ENCODE peak calls at places on chromosomes 16 and 17, in five cellular contexts. R is ascending aorta; Y is CD8-positive, alpha-beta memory T cell; I is sigmoid colon; H is naive thymus-derived CD4-positive, alpha-beta T cell. S is an unnamed sample.

GRCh38 chr16:67068212-67068753 is 39.3 kb downstream of the CBFB start:
- DNase-seq in R (no peak), Y (no peak), I (no peak), H (no peak), S (no peak)

GRCh38 chr17:80319999-80320344 is 59.3 kb downstream of the RNF213 start:
- DNase-seq in R (no peak), Y (no peak), I (no peak), H (no peak), S (no peak)

GRCh38 chr17:3977387-3977786 is 13.2 kb upstream of the ATP2A3 start:
- DNase-seq in R (no peak), Y (no peak), I (no peak), H (no peak), S (no peak)

GRCh38 chr17:21843951-21844590 is 151.7 kb downstream of the KCNJ18 start:
- DNase-seq in R (no peak), Y (no peak), I (no peak), H (no peak), S (no peak)

GRCh38 chr17:79101111-79101673 is 26.6 kb downstream of the ENGASE start:
- DNase-seq in R (no peak), Y (no peak), I (no peak), H (no peak), S (no peak)

GRCh38 chr17:31902693-31903092 is 1.2 kb upstream of the UTP6 start:
- DNase-seq in R (no peak), Y (no peak), I (no peak), H (no peak), S (no peak)

GRCh38 chr17:15157051-15157450 is 108.1 kb downstream of the PMP22 start:
- DNase-seq in R (no peak), Y (no peak), I (no peak), H (no peak), S (no peak)

GRCh38 chr17:4215882-4216411 is 47.8 kb downstream of the ANKFY1 start:
- DNase-seq in R (no peak), Y (no peak), I (no peak), H (no peak), S (no peak)

GRCh38 chr17:21677126-21677910 is 15.0 kb upstream of the KCNJ18 start:
- DNase-seq in R (no peak), Y (no peak), I (peak; percentile 53), H (no peak), S (no peak)

GRCh38 chr16:70399951-70400350 is 38.9 kb downstream of the ST3GAL2 start:
- DNase-seq in R (no peak), Y (no peak), I (no peak), H (no peak), S (no peak)

GRCh38 chr16:19284207-19284606 is 1.3 kb upstream of the CLEC19A start:
- DNase-seq in R (peak; percentile 17), Y (no peak), I (no peak), H (no peak), S (no peak)

GRCh38 chr16:4496305-4496704 is 20.1 kb downstream of the HMOX2 start:
- DNase-seq in R (no peak), Y (no peak), I (no peak), H (no peak), S (no peak)
- H3K27ac ChIP-seq in R (no peak overlapping the region), Y (no peak overlapping the region), I (no peak overlapping the region), H (no peak overlapping the region), S (peak overlapping the region; percentile 92)

GRCh38 chr17:37643118-37643766 is at the start of gene DDX52:
- DNase-seq in R (peak; percentile 79), Y (peak; percentile 82), I (peak; percentile 96), H (peak; percentile 88), S (peak; percentile 79)
- H3K27ac ChIP-seq in R (peak within 1 kb of the TSS; percentile 91), Y (peak within 1 kb of the TSS; percentile 75), I (peak within 1 kb of the TSS; percentile 86), H (peak within 1 kb of the TSS; percentile 85), S (peak within 1 kb of the TSS; percentile 75)

GRCh38 chr17:69539781-69540319 is 125.4 kb downstream of the MAP2K6 start:
- DNase-seq in R (no peak), Y (no peak), I (no peak), H (no peak), S (no peak)
- H3K27ac ChIP-seq in R (no peak overlapping the region), Y (no peak overlapping the region), I (no peak overlapping the region), H (no peak overlapping the region), S (no peak overlapping the region)

DNA sequence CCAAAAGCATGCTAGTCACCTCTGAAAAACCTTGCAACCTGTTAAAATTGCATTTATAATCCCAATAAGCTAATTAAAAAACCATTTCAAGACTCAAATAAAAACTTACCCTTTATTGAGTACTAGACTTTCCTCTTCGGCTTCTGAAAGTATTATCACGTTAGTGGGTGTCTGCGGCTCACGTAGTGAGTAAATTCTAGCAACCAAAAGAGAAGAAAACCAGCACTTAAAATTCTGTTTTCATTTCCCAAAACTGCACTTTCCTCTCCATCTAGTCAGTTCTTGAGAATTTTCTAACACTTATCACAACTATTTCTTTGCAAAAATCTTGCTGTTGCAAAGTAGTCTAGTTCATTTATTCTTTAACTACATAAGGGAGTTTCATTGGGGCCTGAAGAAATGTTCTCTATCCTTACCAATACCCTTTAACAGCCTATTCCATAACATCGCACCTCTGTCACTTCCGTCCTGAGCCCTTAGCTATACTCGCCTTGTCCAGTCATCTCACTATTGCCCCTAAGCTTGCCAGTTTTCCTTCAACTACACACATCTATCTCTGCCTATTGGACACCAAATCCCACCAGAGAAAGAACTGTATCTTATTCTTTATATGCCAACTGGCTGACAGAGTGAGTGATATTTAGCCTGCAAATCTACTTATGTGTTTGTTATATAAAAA is 8.7 kb downstream of the NUP88 start:
- DNase-seq in R (no peak), Y (no peak), I (no peak), H (no peak), S (no peak)
- H3K27ac ChIP-seq in R (no peak overlapping the region), Y (no peak overlapping the region), I (no peak overlapping the region), H (no peak overlapping the region), S (no peak overlapping the region)

S was measured in substantia nigra.